ENCODE peak calls at places on chromosomes 2 and 18, in seven cellular contexts. E is upper lobe of right lung; P is fibroblast of lung; Z is CD8-positive, alpha-beta memory T cell; A is heart right ventricle; C is transverse colon; G is adipocyte. T is an unnamed sample.

GRCh38 chr18:58657494-58657893 is 13.8 kb upstream of the MALT1 start:
- DNase-seq in E (no peak), P (no peak), Z (no peak), A (no peak), C (no peak), G (no peak), T (no peak)

GRCh38 chr2:29747786-29748470 is 173.5 kb downstream of the ALK start:
- DNase-seq in E (no peak), P (peak; percentile 99), Z (no peak), A (no peak), C (no peak), G (peak; percentile 44), T (peak; percentile 93)

GRCh38 chr2:177693658-177694334 is 301.2 kb downstream of the AGPS start:
- DNase-seq in E (no peak), P (peak; percentile 49), Z (no peak), A (no peak), C (no peak), G (no peak), T (no peak)

GRCh38 chr2:206572725-206573124 is 69.6 kb upstream of the FAM237A start:
- DNase-seq in E (no peak), P (no peak), Z (no peak), A (no peak), C (no peak), G (peak; percentile 35), T (no peak)

GRCh38 chr18:708096-708495 is 4.3 kb downstream of the ENOSF1 start:
- DNase-seq in E (no peak), P (no peak), Z (no peak), A (no peak), C (no peak), G (no peak), T (no peak)

GRCh38 chr2:128642801-128643200 is 324.1 kb upstream of the HS6ST1 start:
- DNase-seq in E (peak; percentile 38), P (no peak), Z (no peak), A (no peak), C (no peak), G (no peak), T (peak; percentile 31)

GRCh38 chr18:76971149-76971548 is 148.8 kb downstream of the ZNF236 start:
- DNase-seq in E (no peak), P (no peak), Z (no peak), A (no peak), C (no peak), G (no peak), T (no peak)

GRCh38 chr2:63792523-63792922 is 49.2 kb upstream of the UGP2 start:
- DNase-seq in E (no peak), P (peak; percentile 98), Z (no peak), A (no peak), C (no peak), G (peak; percentile 75), T (peak; percentile 83)

GRCh38 chr2:7812231-7812995 is 869.4 kb upstream of the ID2 start:
- DNase-seq in E (no peak), P (peak; percentile 85), Z (no peak), A (no peak), C (no peak), G (peak; percentile 62), T (no peak)

GRCh38 chr2:231676243-231676642 is 32.1 kb upstream of the PTMA start:
- DNase-seq in E (no peak), P (no peak), Z (no peak), A (no peak), C (no peak), G (no peak), T (peak; percentile 51)

GRCh38 chr2:231672617-231673347 is 35.5 kb upstream of the PTMA start:
- DNase-seq in E (peak; percentile 87), P (peak; percentile 46), Z (peak; percentile 24), A (peak; percentile 73), C (peak; percentile 87), G (peak; percentile 44), T (peak; percentile 90)

GRCh38 chr2:231677632-231678104 is 30.7 kb upstream of the PTMA start:
- DNase-seq in E (peak; percentile 84), P (peak; percentile 64), Z (peak; percentile 77), A (peak; percentile 85), C (peak; percentile 91), G (peak; percentile 95), T (peak; percentile 96)

GRCh38 chr2:231673348-231673770 is 35.0 kb upstream of the PTMA start:
- DNase-seq in E (peak; percentile 93), P (peak; percentile 62), Z (no peak), A (peak; percentile 88), C (peak; percentile 90), G (no peak), T (peak; percentile 54)

DNA sequence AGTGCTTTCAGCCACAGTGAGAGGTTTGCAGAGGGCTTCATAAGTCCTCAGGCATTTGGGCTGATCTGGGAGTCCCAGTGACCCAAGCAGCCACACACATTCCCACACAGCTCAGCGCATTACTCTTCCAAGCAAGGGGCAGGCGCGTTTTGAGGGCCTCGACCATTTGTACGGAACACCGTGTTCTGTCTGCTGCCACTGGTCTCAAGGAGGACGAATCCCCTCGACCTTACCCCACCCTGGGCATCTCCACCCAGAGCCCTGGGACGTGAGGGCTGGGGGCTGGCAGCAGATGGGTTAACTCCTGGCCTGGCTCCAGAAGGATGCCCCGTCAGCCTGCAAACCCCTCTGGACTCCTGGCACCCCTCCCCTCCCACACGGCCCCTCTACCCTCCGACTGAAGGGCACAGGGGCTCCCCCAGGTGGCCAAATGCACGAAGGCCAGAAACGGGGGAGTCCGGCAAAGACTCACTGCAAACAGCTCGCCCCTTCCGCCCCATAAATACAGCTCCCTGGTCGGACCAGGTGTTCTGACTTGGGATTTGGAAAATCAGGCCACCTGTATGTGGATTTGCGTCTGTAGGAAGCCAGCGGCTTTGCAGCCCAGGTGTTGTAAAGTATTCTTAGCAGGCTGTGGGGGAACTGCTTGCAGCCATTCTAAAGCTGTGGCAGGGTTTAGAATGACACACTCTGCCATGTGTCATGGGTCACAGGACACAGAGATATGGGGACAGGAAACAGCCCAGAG is 33.6 kb upstream of the PTMA start:
- DNase-seq in E (peak; percentile 89), P (peak; percentile 41), Z (peak; percentile 32), A (peak; percentile 80), C (peak; percentile 83), G (peak; percentile 85), T (peak; percentile 93)
- H3K4me1 ChIP-seq in E (peaks cover 47% of the 10 kb centered on the region), P (peaks cover 10% of the 10 kb centered on the region), Z (peaks cover 7% of the 10 kb centered on the region), A (peaks cover 36% of the 10 kb centered on the region), C (peaks cover 53% of the 10 kb centered on the region), G (peaks cover 10% of the 10 kb centered on the region), T (peaks cover 11% of the 10 kb centered on the region)

DNA sequence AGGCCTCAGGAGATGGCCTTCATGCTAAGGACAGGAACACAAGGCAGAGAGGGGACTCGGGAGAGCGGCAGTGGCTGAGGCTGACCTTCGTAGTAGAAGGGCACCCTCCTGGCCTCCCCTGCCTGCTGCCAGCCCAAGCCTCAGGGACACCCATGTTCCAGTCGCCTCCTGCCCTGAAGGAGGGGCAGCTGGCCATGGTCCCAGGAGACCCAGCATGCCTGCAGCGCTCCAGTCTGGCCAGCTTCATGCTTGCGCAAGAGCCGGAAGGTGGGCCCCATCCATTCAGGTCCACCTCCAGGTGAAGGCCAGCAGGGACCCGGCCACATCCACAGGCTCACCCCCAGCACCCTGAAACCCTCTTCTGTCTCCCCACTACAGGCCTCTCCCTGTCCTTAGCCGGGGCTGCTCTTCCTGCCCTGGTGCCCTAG is 35.0 kb downstream of the BIN1 start:
- DNase-seq in E (no peak), P (no peak), Z (no peak), A (no peak), C (no peak), G (no peak), T (peak; percentile 85)
- H3K4me1 ChIP-seq in E (peaks cover 9% of the 10 kb centered on the region), P (no peaks in the 10 kb centered on the region), Z (peaks cover 14% of the 10 kb centered on the region), A (peaks cover 10% of the 10 kb centered on the region), C (peaks cover 7% of the 10 kb centered on the region), G (peaks cover 39% of the 10 kb centered on the region), T (peaks cover 12% of the 10 kb centered on the region)

GRCh38 chr2:152038451-152038958 is 60.3 kb downstream of the CACNB4 start:
- DNase-seq in E (no peak), P (no peak), Z (no peak), A (peak; percentile 40), C (peak; percentile 40), G (no peak), T (no peak)
- H3K4me1 ChIP-seq in E (peaks cover 15% of the 10 kb centered on the region), P (peaks cover 2% of the 10 kb centered on the region), Z (no peaks in the 10 kb centered on the region), A (peaks cover 21% of the 10 kb centered on the region), C (peaks cover 6% of the 10 kb centered on the region), G (peaks cover 19% of the 10 kb centered on the region), T (no peaks in the 10 kb centered on the region)

GRCh38 chr2:224941958-224942357 is 100.3 kb downstream of the DOCK10 start:
- DNase-seq in E (no peak), P (no peak), Z (no peak), A (no peak), C (no peak), G (no peak), T (no peak)

GRCh38 chr2:224940618-224941017 is 101.7 kb downstream of the DOCK10 start:
- DNase-seq in E (no peak), P (no peak), Z (no peak), A (no peak), C (no peak), G (no peak), T (no peak)

GRCh38 chr2:224938670-224939309 is 103.5 kb downstream of the DOCK10 start:
- DNase-seq in E (no peak), P (peak; percentile 83), Z (no peak), A (no peak), C (no peak), G (peak; percentile 51), T (peak; percentile 54)

GRCh38 chr2:224934542-224935188 is 107.6 kb downstream of the DOCK10 start:
- DNase-seq in E (no peak), P (peak; percentile 54), Z (no peak), A (no peak), C (no peak), G (peak; percentile 71), T (no peak)

GRCh38 chr2:224937887-224938286 is 104.4 kb downstream of the DOCK10 start:
- DNase-seq in E (no peak), P (no peak), Z (no peak), A (no peak), C (no peak), G (no peak), T (no peak)
- H3K4me1 ChIP-seq in E (peaks cover 7% of the 10 kb centered on the region), P (peaks cover 5% of the 10 kb centered on the region), Z (peaks cover 83% of the 10 kb centered on the region), A (no peaks in the 10 kb centered on the region), C (peaks cover 5% of the 10 kb centered on the region), G (peaks cover 24% of the 10 kb centered on the region), T (peaks cover 39% of the 10 kb centered on the region)

DNA sequence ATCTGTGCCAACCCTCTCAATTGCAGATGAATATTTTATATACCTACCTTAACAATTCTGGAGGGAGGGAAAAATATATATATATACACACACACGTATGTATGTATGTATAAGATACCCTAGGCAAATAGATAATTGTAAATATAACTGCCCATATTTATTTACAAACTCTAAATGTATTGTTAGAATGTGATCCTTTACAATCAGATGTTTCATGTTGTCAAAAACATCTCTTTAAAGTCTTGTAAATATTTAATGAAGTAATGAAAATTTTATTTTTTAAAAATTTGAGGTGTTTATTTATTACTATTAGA is 11.6 kb downstream of the ANKRD12 start:
- DNase-seq in E (no peak), P (no peak), Z (no peak), A (no peak), C (no peak), G (no peak), T (no peak)
- H3K4me1 ChIP-seq in E (peaks cover 74% of the 10 kb centered on the region), P (peaks cover 5% of the 10 kb centered on the region), Z (peaks cover 78% of the 10 kb centered on the region), A (peaks cover 50% of the 10 kb centered on the region), C (peaks cover 53% of the 10 kb centered on the region), G (peaks cover 44% of the 10 kb centered on the region), T (peaks cover 18% of the 10 kb centered on the region)

GRCh38 chr2:40482091-40482490 is 30.2 kb upstream of the SLC8A1 start:
- DNase-seq in E (no peak), P (no peak), Z (no peak), A (no peak), C (no peak), G (no peak), T (no peak)
- H3K4me1 ChIP-seq in E (no peaks in the 10 kb centered on the region), P (no peaks in the 10 kb centered on the region), Z (no peaks in the 10 kb centered on the region), A (peaks cover 12% of the 10 kb centered on the region), C (no peaks in the 10 kb centered on the region), G (no peaks in the 10 kb centered on the region), T (no peaks in the 10 kb centered on the region)

GRCh38 chr18:40866013-40866644 is 1088.9 kb upstream of the PIK3C3 start:
- DNase-seq in E (no peak), P (peak; percentile 51), Z (no peak), A (no peak), C (no peak), G (no peak), T (no peak)
- H3K4me1 ChIP-seq in E (no peaks in the 10 kb centered on the region), P (peaks cover 2% of the 10 kb centered on the region), Z (no peaks in the 10 kb centered on the region), A (no peaks in the 10 kb centered on the region), C (no peaks in the 10 kb centered on the region), G (peaks cover 11% of the 10 kb centered on the region), T (peaks cover 6% of the 10 kb centered on the region)